ENCODE peak calls at places on chromosomes 5 and 9, in seven cellular contexts. One of them, this sample, is unnamed.

GRCh38 chr5:164487939-164488338 is 982.5 kb downstream of the MAT2B start:
- DNase-seq in neural crest cell: no peak
- DNase-seq in epithelial cell of esophagus: no peak
- DNase-seq in AG09309: no peak
- DNase-seq in sigmoid colon: no peak
- DNase-seq in tibial nerve: no peak
- DNase-seq in mucosa of descending colon: no peak
- DNase-seq in this sample: no peak

GRCh38 chr5:127671218-127671617 is 22.3 kb downstream of the CTXN3 start:
- DNase-seq in neural crest cell: no peak
- DNase-seq in epithelial cell of esophagus: no peak
- DNase-seq in AG09309: no peak
- DNase-seq in sigmoid colon: no peak
- DNase-seq in tibial nerve: no peak
- DNase-seq in mucosa of descending colon: no peak
- DNase-seq in this sample: no peak

GRCh38 chr5:140391312-140391711 is 10.3 kb upstream of the ANKHD1 start:
- DNase-seq in neural crest cell: no peak
- DNase-seq in epithelial cell of esophagus: no peak
- DNase-seq in AG09309: peak
- DNase-seq in sigmoid colon: no peak
- DNase-seq in tibial nerve: no peak
- DNase-seq in mucosa of descending colon: no peak
- DNase-seq in this sample: no peak

GRCh38 chr9:100492952-100493351 is 20.0 kb downstream of the TMEFF1 start:
- DNase-seq in neural crest cell: no peak
- DNase-seq in epithelial cell of esophagus: no peak
- DNase-seq in AG09309: peak
- DNase-seq in sigmoid colon: no peak
- DNase-seq in tibial nerve: no peak
- DNase-seq in mucosa of descending colon: no peak
- DNase-seq in this sample: no peak

GRCh38 chr5:135468086-135468485 is 15.9 kb upstream of the TIFAB start:
- DNase-seq in neural crest cell: no peak
- DNase-seq in epithelial cell of esophagus: no peak
- DNase-seq in AG09309: no peak
- DNase-seq in sigmoid colon: peak
- DNase-seq in tibial nerve: no peak
- DNase-seq in mucosa of descending colon: no peak
- DNase-seq in this sample: no peak

GRCh38 chr9:28671000-28671399 is 1097.7 kb upstream of the C9orf72 start:
- DNase-seq in neural crest cell: no peak
- DNase-seq in epithelial cell of esophagus: no peak
- DNase-seq in AG09309: no peak
- DNase-seq in sigmoid colon: no peak
- DNase-seq in tibial nerve: no peak
- DNase-seq in mucosa of descending colon: no peak
- DNase-seq in this sample: no peak

GRCh38 chr5:179118338-179118737 is 58.2 kb downstream of the ZNF354C start:
- DNase-seq in neural crest cell: no peak
- DNase-seq in epithelial cell of esophagus: no peak
- DNase-seq in AG09309: no peak
- DNase-seq in sigmoid colon: no peak
- DNase-seq in tibial nerve: no peak
- DNase-seq in mucosa of descending colon: no peak
- DNase-seq in this sample: no peak

GRCh38 chr5:61277190-61277589 is 54.9 kb upstream of the ZSWIM6 start:
- DNase-seq in neural crest cell: no peak
- DNase-seq in epithelial cell of esophagus: no peak
- DNase-seq in AG09309: no peak
- DNase-seq in sigmoid colon: no peak
- DNase-seq in tibial nerve: no peak
- DNase-seq in mucosa of descending colon: no peak
- DNase-seq in this sample: no peak

GRCh38 chr5:132905938-132906337 is 32.5 kb downstream of the LEAP2 start:
- DNase-seq in neural crest cell: no peak
- DNase-seq in epithelial cell of esophagus: peak
- DNase-seq in AG09309: no peak
- DNase-seq in sigmoid colon: no peak
- DNase-seq in tibial nerve: no peak
- DNase-seq in mucosa of descending colon: no peak
- DNase-seq in this sample: no peak

GRCh38 chr5:4942831-4943178 is 197.3 kb upstream of the ADAMTS16 start:
- DNase-seq in neural crest cell: no peak
- DNase-seq in epithelial cell of esophagus: no peak
- DNase-seq in AG09309: no peak
- DNase-seq in sigmoid colon: no peak
- DNase-seq in tibial nerve: no peak
- DNase-seq in mucosa of descending colon: no peak
- DNase-seq in this sample: no peak

GRCh38 chr5:59246470-59247250 is 646.9 kb downstream of the PDE4D start:
- DNase-seq in neural crest cell: no peak
- DNase-seq in epithelial cell of esophagus: no peak
- DNase-seq in AG09309: peak
- DNase-seq in sigmoid colon: no peak
- DNase-seq in tibial nerve: no peak
- DNase-seq in mucosa of descending colon: no peak
- DNase-seq in this sample: no peak

GRCh38 chr9:131754846-131755245 is 15.0 kb upstream of the RAPGEF1 start:
- DNase-seq in neural crest cell: no peak
- DNase-seq in epithelial cell of esophagus: no peak
- DNase-seq in AG09309: no peak
- DNase-seq in sigmoid colon: no peak
- DNase-seq in tibial nerve: no peak
- DNase-seq in mucosa of descending colon: no peak
- DNase-seq in this sample: no peak

GRCh38 chr5:53643445-53643844 is 83.0 kb downstream of the NDUFS4 start:
- DNase-seq in neural crest cell: no peak
- DNase-seq in epithelial cell of esophagus: peak
- DNase-seq in AG09309: no peak
- DNase-seq in sigmoid colon: no peak
- DNase-seq in tibial nerve: no peak
- DNase-seq in mucosa of descending colon: no peak
- DNase-seq in this sample: no peak

GRCh38 chr5:103224894-103225246 is 33.7 kb upstream of the MACIR start:
- DNase-seq in neural crest cell: no peak
- DNase-seq in epithelial cell of esophagus: no peak
- DNase-seq in AG09309: no peak
- DNase-seq in sigmoid colon: no peak
- DNase-seq in tibial nerve: no peak
- DNase-seq in mucosa of descending colon: no peak
- DNase-seq in this sample: no peak

GRCh38 chr9:91374939-91375338 is 13.2 kb upstream of the AUH start:
- DNase-seq in neural crest cell: no peak
- DNase-seq in epithelial cell of esophagus: no peak
- DNase-seq in AG09309: peak
- DNase-seq in sigmoid colon: no peak
- DNase-seq in tibial nerve: no peak
- DNase-seq in mucosa of descending colon: no peak
- DNase-seq in this sample: no peak

GRCh38 chr9:70135176-70135575 is 91.5 kb downstream of the MAMDC2 start:
- DNase-seq in neural crest cell: no peak
- DNase-seq in epithelial cell of esophagus: no peak
- DNase-seq in AG09309: no peak
- DNase-seq in sigmoid colon: no peak
- DNase-seq in tibial nerve: no peak
- DNase-seq in mucosa of descending colon: no peak
- DNase-seq in this sample: no peak
- TF ChIP-seq CTCF in neural crest cell: no peak
- TF ChIP-seq CTCF in epithelial cell of esophagus: no peak
- TF ChIP-seq CTCF in AG09309: peak
- TF ChIP-seq CTCF in sigmoid colon: no peak
- TF ChIP-seq CTCF in tibial nerve: no peak
- TF ChIP-seq CTCF in mucosa of descending colon: no peak
- TF ChIP-seq CTCF in this sample: no peak

GRCh38 chr5:170411100-170411499 is 21.9 kb upstream of the KCNMB1 start:
- DNase-seq in neural crest cell: no peak
- DNase-seq in epithelial cell of esophagus: no peak
- DNase-seq in AG09309: no peak
- DNase-seq in sigmoid colon: no peak
- DNase-seq in tibial nerve: no peak
- DNase-seq in mucosa of descending colon: no peak
- DNase-seq in this sample: no peak
- TF ChIP-seq CTCF in neural crest cell: no peak
- TF ChIP-seq CTCF in epithelial cell of esophagus: no peak
- TF ChIP-seq CTCF in AG09309: peak
- TF ChIP-seq CTCF in sigmoid colon: no peak
- TF ChIP-seq CTCF in tibial nerve: no peak
- TF ChIP-seq CTCF in mucosa of descending colon: no peak
- TF ChIP-seq CTCF in this sample: no peak

GRCh38 chr9:38025166-38025565 is 43.9 kb downstream of the SHB start:
- DNase-seq in neural crest cell: no peak
- DNase-seq in epithelial cell of esophagus: no peak
- DNase-seq in AG09309: no peak
- DNase-seq in sigmoid colon: no peak
- DNase-seq in tibial nerve: no peak
- DNase-seq in mucosa of descending colon: no peak
- DNase-seq in this sample: no peak
- TF ChIP-seq CTCF in neural crest cell: no peak
- TF ChIP-seq CTCF in epithelial cell of esophagus: no peak
- TF ChIP-seq CTCF in AG09309: peak
- TF ChIP-seq CTCF in sigmoid colon: no peak
- TF ChIP-seq CTCF in tibial nerve: no peak
- TF ChIP-seq CTCF in mucosa of descending colon: no peak
- TF ChIP-seq CTCF in this sample: no peak

DNA sequence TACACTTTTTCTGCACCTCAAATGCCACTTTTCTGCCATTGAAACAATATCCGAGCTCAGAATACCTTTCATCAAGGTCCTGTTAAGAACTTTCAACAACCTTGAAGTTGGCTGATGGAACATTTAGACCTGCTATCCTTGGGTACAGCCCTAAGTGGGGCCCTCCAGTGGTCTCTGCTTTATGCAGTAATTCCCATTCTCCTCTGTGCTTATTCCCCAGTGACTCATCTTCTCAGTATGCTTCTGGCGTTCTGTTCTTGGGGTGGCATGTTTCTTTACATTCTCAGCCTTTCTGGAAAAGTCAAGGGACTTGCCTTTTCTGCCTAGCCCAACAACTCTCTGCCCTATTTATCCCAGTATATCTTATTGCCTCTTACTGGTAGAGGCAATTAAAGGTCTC is 7.1 kb downstream of the ANP32B start:
- DNase-seq in neural crest cell: no peak
- DNase-seq in epithelial cell of esophagus: peak
- DNase-seq in AG09309: peak
- DNase-seq in sigmoid colon: no peak
- DNase-seq in tibial nerve: no peak
- DNase-seq in mucosa of descending colon: no peak
- DNase-seq in this sample: no peak
- TF ChIP-seq CTCF in neural crest cell: no peak
- TF ChIP-seq CTCF in epithelial cell of esophagus: peak
- TF ChIP-seq CTCF in AG09309: peak
- TF ChIP-seq CTCF in sigmoid colon: no peak
- TF ChIP-seq CTCF in tibial nerve: no peak
- TF ChIP-seq CTCF in mucosa of descending colon: no peak
- TF ChIP-seq CTCF in this sample: no peak

GRCh38 chr9:127402401-127403090 is 5.6 kb downstream of the SLC2A8 start:
- DNase-seq in neural crest cell: no peak
- DNase-seq in epithelial cell of esophagus: no peak
- DNase-seq in AG09309: no peak
- DNase-seq in sigmoid colon: no peak
- DNase-seq in tibial nerve: no peak
- DNase-seq in mucosa of descending colon: no peak
- DNase-seq in this sample: no peak

GRCh38 chr9:127397722-127398647 is 1.0 kb downstream of the SLC2A8 start:
- DNase-seq in neural crest cell: peak
- DNase-seq in epithelial cell of esophagus: peak
- DNase-seq in AG09309: no peak
- DNase-seq in sigmoid colon: peak
- DNase-seq in tibial nerve: no peak
- DNase-seq in mucosa of descending colon: peak
- DNase-seq in this sample: no peak

GRCh38 chr9:127398715-127399400 is 1.9 kb downstream of the SLC2A8 start:
- DNase-seq in neural crest cell: no peak
- DNase-seq in epithelial cell of esophagus: no peak
- DNase-seq in AG09309: no peak
- DNase-seq in sigmoid colon: peak
- DNase-seq in tibial nerve: no peak
- DNase-seq in mucosa of descending colon: no peak
- DNase-seq in this sample: no peak

GRCh38 chr9:127396808-127397721 is at the start of gene SLC2A8:
- DNase-seq in neural crest cell: peak
- DNase-seq in epithelial cell of esophagus: peak
- DNase-seq in AG09309: peak
- DNase-seq in sigmoid colon: peak
- DNase-seq in tibial nerve: peak
- DNase-seq in mucosa of descending colon: peak
- DNase-seq in this sample: peak

DNA sequence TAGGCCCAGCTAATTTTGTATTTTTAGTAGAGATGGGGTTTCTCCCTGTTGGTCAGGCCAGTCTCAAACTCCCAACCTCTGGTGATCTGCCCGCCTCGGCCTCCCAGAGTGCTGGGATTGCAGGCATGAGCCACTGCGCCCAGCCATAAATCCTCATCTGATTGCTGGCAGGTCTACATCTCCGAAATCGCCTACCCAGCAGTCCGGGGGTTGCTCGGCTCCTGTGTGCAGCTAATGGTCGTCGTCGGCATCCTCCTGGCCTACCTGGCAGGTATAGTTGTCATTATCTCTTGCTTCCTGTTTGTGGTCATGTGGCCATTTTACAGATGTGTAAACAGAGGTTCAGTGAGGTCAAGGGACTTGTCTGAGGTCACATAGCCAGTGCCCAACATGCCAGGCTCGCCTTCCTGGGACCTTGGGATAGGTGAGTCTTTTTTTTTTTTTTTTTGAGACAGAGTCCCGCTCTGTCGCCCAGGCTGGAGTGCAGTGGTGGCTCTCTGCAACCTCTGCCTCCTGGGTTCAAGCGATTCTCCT is 2.8 kb downstream of the SLC2A8 start:
- DNase-seq in neural crest cell: no peak
- DNase-seq in epithelial cell of esophagus: no peak
- DNase-seq in AG09309: no peak
- DNase-seq in sigmoid colon: no peak
- DNase-seq in tibial nerve: no peak
- DNase-seq in mucosa of descending colon: no peak
- DNase-seq in this sample: no peak
- TF ChIP-seq CTCF in neural crest cell: no peak
- TF ChIP-seq CTCF in epithelial cell of esophagus: no peak
- TF ChIP-seq CTCF in AG09309: no peak
- TF ChIP-seq CTCF in sigmoid colon: no peak
- TF ChIP-seq CTCF in tibial nerve: no peak
- TF ChIP-seq CTCF in mucosa of descending colon: no peak
- TF ChIP-seq CTCF in this sample: no peak

GRCh38 chr5:110112355-110112754 is 422.6 kb downstream of the MAN2A1 start:
- DNase-seq in neural crest cell: no peak
- DNase-seq in epithelial cell of esophagus: peak
- DNase-seq in AG09309: no peak
- DNase-seq in sigmoid colon: no peak
- DNase-seq in tibial nerve: no peak
- DNase-seq in mucosa of descending colon: no peak
- DNase-seq in this sample: no peak
- TF ChIP-seq CTCF in neural crest cell: no peak
- TF ChIP-seq CTCF in epithelial cell of esophagus: no peak
- TF ChIP-seq CTCF in AG09309: no peak
- TF ChIP-seq CTCF in sigmoid colon: no peak
- TF ChIP-seq CTCF in tibial nerve: no peak
- TF ChIP-seq CTCF in mucosa of descending colon: no peak
- TF ChIP-seq CTCF in this sample: no peak